ENCODE peak calls at places on chromosomes 5 and 9, in eight cellular contexts. K, C, Y, A, H, M, U and B are unnamed samples.

GRCh38 chr9:135281661-135282000 is 194.2 kb downstream of the OLFM1 start:
- DNase-seq in K (no peak), C (no peak), Y (no peak), A (no peak), H (no peak), M (no peak), U (no peak), B (no peak)

GRCh38 chr5:117736693-117737092 is 1162.1 kb upstream of the SEMA6A start:
- DNase-seq in K (no peak), C (no peak), Y (no peak), A (no peak), H (no peak), M (no peak), U (no peak), B (no peak)

GRCh38 chr9:6711403-6711802 is 46.4 kb upstream of the KDM4C start:
- DNase-seq in K (peak; percentile 67), C (no peak), Y (no peak), A (no peak), H (no peak), M (no peak), U (no peak), B (peak; percentile 48)

GRCh38 chr5:125835293-125836172 is 587.7 kb upstream of the GRAMD2B start:
- DNase-seq in K (peak; percentile 40), C (peak; percentile 32), Y (peak; percentile 73), A (no peak), H (no peak), M (peak; percentile 31), U (no peak), B (peak; percentile 47)

GRCh38 chr9:95316274-95316673 is 1.2 kb downstream of the FANCC start:
- DNase-seq in K (no peak), C (no peak), Y (no peak), A (no peak), H (no peak), M (no peak), U (no peak), B (no peak)

GRCh38 chr5:139344177-139344576 is 2.5 kb downstream of the PAIP2 start:
- DNase-seq in K (no peak), C (no peak), Y (no peak), A (no peak), H (no peak), M (no peak), U (no peak), B (no peak)

GRCh38 chr5:173581408-173582197 is 34.8 kb downstream of the BOD1 start:
- DNase-seq in K (peak; percentile 27), C (peak; percentile 44), Y (peak; percentile 69), A (peak; percentile 4), H (no peak), M (peak; percentile 39), U (no peak), B (no peak)

GRCh38 chr5:171415115-171415730 is 4.2 kb upstream of the FGF18 start:
- DNase-seq in K (peak; percentile 63), C (no peak), Y (no peak), A (no peak), H (peak; percentile 14), M (peak; percentile 27), U (no peak), B (peak; percentile 76)

GRCh38 chr5:159310492-159310891 is 19.8 kb downstream of the IL12B start:
- DNase-seq in K (no peak), C (peak; percentile 52), Y (peak; percentile 26), A (no peak), H (no peak), M (no peak), U (no peak), B (peak; percentile 36)

GRCh38 chr5:172881691-172882370 is 47.8 kb downstream of the ERGIC1 start:
- DNase-seq in K (peak; percentile 86), C (no peak), Y (no peak), A (peak; percentile 7), H (peak; percentile 99), M (peak; percentile 82), U (peak; percentile 88), B (peak; percentile 82)

GRCh38 chr9:108645520-108645919 is 210.3 kb downstream of the ACTL7B start:
- DNase-seq in K (no peak), C (no peak), Y (no peak), A (no peak), H (no peak), M (no peak), U (no peak), B (peak; percentile 11)

GRCh38 chr9:117019242-117019641 is 332.1 kb downstream of the TRIM32 start:
- DNase-seq in K (no peak), C (no peak), Y (no peak), A (no peak), H (no peak), M (no peak), U (no peak), B (no peak)

GRCh38 chr5:119417891-119418781 is 34.2 kb upstream of the HSD17B4 start:
- DNase-seq in K (peak; percentile 76), C (no peak), Y (no peak), A (no peak), H (no peak), M (peak; percentile 69), U (no peak), B (peak; percentile 93)

GRCh38 chr5:104443706-104444105 is 881.1 kb upstream of the NUDT12 start:
- DNase-seq in K (no peak), C (no peak), Y (no peak), A (no peak), H (no peak), M (no peak), U (no peak), B (no peak)

GRCh38 chr5:111635946-111636315 is 121.1 kb downstream of the NREP start:
- DNase-seq in K (peak; percentile 39), C (no peak), Y (no peak), A (no peak), H (no peak), M (no peak), U (no peak), B (no peak)

GRCh38 chr5:132065351-132065937 is 5.0 kb downstream of the IL3 start:
- DNase-seq in K (peak; percentile 73), C (peak; percentile 50), Y (peak; percentile 74), A (peak; percentile 33), H (peak; percentile 63), M (peak; percentile 78), U (peak; percentile 57), B (peak; percentile 40)

GRCh38 chr5:107799306-107799705 is 128.6 kb upstream of the EFNA5 start:
- DNase-seq in K (no peak), C (no peak), Y (no peak), A (no peak), H (no peak), M (no peak), U (no peak), B (no peak)

GRCh38 chr5:125412561-125413535 is 666.4 kb upstream of the ZNF608 start:
- DNase-seq in K (peak; percentile 91), C (peak; percentile 80), Y (peak; percentile 80), A (no peak), H (peak; percentile 97), M (peak; percentile 83), U (peak; percentile 97), B (peak; percentile 92)

GRCh38 chr5:53430618-53431252 is 49.7 kb upstream of the FST start:
- DNase-seq in K (peak; percentile 87), C (no peak), Y (peak; percentile 19), A (no peak), H (no peak), M (peak; percentile 80), U (no peak), B (peak; percentile 36)

GRCh38 chr5:14331377-14331776 is 188.2 kb downstream of the TRIO start:
- DNase-seq in K (peak; percentile 32), C (no peak), Y (no peak), A (no peak), H (no peak), M (no peak), U (no peak), B (no peak)

GRCh38 chr9:129100383-129101169 is 10.0 kb downstream of the CRAT start:
- DNase-seq in K (no peak), C (no peak), Y (no peak), A (no peak), H (no peak), M (no peak), U (no peak), B (no peak)

GRCh38 chr5:34743878-34744277 is 87.8 kb downstream of the RAI14 start:
- DNase-seq in K (peak; percentile 96), C (no peak), Y (peak; percentile 53), A (no peak), H (peak; percentile 89), M (peak; percentile 98), U (peak; percentile 48), B (peak; percentile 98)

GRCh38 chr9:79193001-79193400 is 378.8 kb upstream of the TLE4 start:
- DNase-seq in K (peak; percentile 96), C (no peak), Y (no peak), A (no peak), H (no peak), M (peak; percentile 68), U (no peak), B (peak; percentile 97)

GRCh38 chr9:125433461-125434001 is 171.9 kb downstream of the GAPVD1 start:
- DNase-seq in K (no peak), C (no peak), Y (no peak), A (no peak), H (no peak), M (no peak), U (no peak), B (no peak)

GRCh38 chr9:638152-638551 is 203.3 kb upstream of the DMRT1 start:
- DNase-seq in K (no peak), C (no peak), Y (no peak), A (no peak), H (no peak), M (no peak), U (no peak), B (no peak)

GRCh38 chr5:14250094-14250777 is 107.1 kb downstream of the TRIO start:
- DNase-seq in K (peak; percentile 86), C (peak; percentile 51), Y (no peak), A (no peak), H (peak; percentile 65), M (peak; percentile 60), U (no peak), B (peak; percentile 88)

GRCh38 chr5:59040804-59041201 is 457.9 kb downstream of the RAB3C start:
- DNase-seq in K (no peak), C (no peak), Y (no peak), A (no peak), H (no peak), M (no peak), U (no peak), B (no peak)